ENCODE peak calls at places on chromosome 6, in five cellular contexts. E, X, T, B and Q are unnamed samples. For H3K36me3, the result is how much of the 10 kb centered on the place peaks cover.

GRCh38 chr6:43746613-43747101 is 23.4 kb upstream of the VEGFA start:
- DNase-seq in E (peak), X (no peak), T (no peak), B (no peak), Q (no peak)

GRCh38 chr6:114007451-114007953 is 36.6 kb upstream of the HDAC2 start:
- DNase-seq in E (no peak), X (no peak), T (no peak), B (no peak), Q (no peak)

GRCh38 chr6:11263185-11263817 is 30.8 kb upstream of the NEDD9 start:
- DNase-seq in E (peak), X (peak), T (peak), B (peak), Q (peak)

GRCh38 chr6:170096803-170097504 is 193.9 kb downstream of the DLL1 start:
- DNase-seq in E (no peak), X (no peak), T (no peak), B (no peak), Q (no peak)

GRCh38 chr6:37092851-37093727 is 76.9 kb upstream of the PIM1 start:
- DNase-seq in E (no peak), X (no peak), T (peak), B (no peak), Q (no peak)

GRCh38 chr6:136464874-136465273 is 85.3 kb downstream of the MAP7 start:
- DNase-seq in E (no peak), X (no peak), T (no peak), B (no peak), Q (no peak)

GRCh38 chr6:164749126-164749758 is 560.2 kb downstream of the C6orf118 start:
- DNase-seq in E (no peak), X (peak), T (peak), B (no peak), Q (no peak)

GRCh38 chr6:6466967-6467761 is 121.4 kb upstream of the LY86 start:
- DNase-seq in E (no peak), X (peak), T (no peak), B (no peak), Q (no peak)

GRCh38 chr6:109291893-109292292 is 90.4 kb downstream of the CD164 start:
- DNase-seq in E (no peak), X (no peak), T (no peak), B (no peak), Q (no peak)

GRCh38 chr6:3569817-3570216 is 113.0 kb upstream of the SLC22A23 start:
- DNase-seq in E (no peak), X (no peak), T (no peak), B (no peak), Q (no peak)

GRCh38 chr6:113358063-113358583 is 499.0 kb upstream of the MARCKS start:
- DNase-seq in E (no peak), X (no peak), T (no peak), B (no peak), Q (no peak)

GRCh38 chr6:39646751-39647420 is 78.3 kb downstream of the KIF6 start:
- DNase-seq in E (no peak), X (no peak), T (no peak), B (no peak), Q (no peak)

GRCh38 chr6:624979-625378 is 31.9 kb downstream of the HUS1B start:
- DNase-seq in E (no peak), X (no peak), T (no peak), B (no peak), Q (peak)

GRCh38 chr6:26020983-26021349 is 58.4 kb downstream of the TRIM38 start:
- DNase-seq in E (peak), X (peak), T (peak), B (no peak), Q (peak)

GRCh38 chr6:123417411-123417810 is 219.3 kb downstream of the TRDN start:
- DNase-seq in E (no peak), X (no peak), T (no peak), B (no peak), Q (no peak)

DNA sequence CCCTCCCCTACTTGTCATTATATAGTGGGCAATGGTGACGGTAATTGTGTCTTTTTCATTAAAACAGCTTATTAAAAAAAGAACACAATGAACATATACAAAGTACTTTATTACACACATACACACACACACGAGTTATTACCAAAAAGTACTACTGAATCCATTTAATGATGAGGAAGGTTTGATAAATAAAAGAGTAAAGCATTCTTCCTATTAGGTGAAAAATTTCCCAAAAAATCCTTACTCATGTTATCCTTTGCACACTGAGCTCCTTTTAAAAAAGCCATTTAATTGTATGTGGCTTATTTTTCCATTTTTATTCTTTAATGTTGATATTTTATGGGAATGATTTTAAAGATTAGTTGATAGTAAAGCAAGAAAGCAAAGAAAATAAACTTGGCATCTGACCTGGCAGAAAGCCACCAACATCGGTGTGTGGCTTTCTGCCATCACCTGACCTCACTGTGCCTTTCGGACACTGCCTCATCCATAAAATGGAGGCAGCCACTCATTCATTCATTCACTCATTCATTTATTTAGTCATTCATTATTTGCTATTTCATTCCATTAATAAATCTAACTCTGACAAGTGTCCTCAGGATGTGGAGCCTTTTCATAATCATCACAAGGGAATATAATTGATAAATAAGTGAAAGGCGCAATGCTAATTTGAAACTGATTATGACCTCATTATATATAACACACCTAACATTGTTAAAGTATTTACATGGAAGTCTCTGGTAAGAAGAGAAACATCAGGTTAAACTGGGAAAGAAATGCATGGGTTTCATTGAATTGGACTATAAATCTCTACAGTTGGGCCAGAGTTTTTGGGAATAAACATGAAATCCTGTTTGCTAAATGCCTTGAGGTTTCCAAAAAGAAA is 727 bp upstream of the SGK1 start:
- DNase-seq in E (no peak), X (no peak), T (no peak), B (no peak), Q (no peak)
- H3K4me3 ChIP-seq in E (no peak), X (no peak), T (peak), B (no peak), Q (peak)

DNA sequence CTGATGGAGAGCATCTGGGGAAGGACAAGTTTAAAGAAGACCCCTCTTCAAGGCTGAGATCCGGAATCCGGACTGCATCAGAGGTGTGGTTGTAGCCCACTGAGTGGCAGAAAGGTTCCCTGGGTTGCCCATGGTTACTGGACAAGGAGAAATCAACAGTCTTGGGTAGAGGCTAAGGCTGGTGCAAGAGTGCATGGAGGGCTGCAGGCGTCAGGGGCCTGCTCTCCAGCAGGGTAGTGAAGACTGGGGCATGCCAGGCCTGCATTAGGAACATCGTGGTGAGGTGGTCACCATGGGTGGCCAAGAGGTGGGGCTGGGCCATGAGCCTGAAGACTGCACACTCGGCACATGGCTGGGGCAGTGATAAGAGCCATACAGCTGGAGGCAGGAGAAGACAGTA is 91.2 kb downstream of the RNF182 start:
- DNase-seq in E (no peak), X (no peak), T (no peak), B (no peak), Q (no peak)
- H3K36me3 ChIP-seq in E (under half), X (under half), T (under half), B (under half), Q (under half)

GRCh38 chr6:163147988-163148387 is 266.5 kb upstream of the QKI start:
- DNase-seq in E (no peak), X (no peak), T (no peak), B (no peak), Q (peak)
- TF ChIP-seq CTCF in E (no peak), X (no peak), T (no peak), B (peak), Q (peak)

DNA sequence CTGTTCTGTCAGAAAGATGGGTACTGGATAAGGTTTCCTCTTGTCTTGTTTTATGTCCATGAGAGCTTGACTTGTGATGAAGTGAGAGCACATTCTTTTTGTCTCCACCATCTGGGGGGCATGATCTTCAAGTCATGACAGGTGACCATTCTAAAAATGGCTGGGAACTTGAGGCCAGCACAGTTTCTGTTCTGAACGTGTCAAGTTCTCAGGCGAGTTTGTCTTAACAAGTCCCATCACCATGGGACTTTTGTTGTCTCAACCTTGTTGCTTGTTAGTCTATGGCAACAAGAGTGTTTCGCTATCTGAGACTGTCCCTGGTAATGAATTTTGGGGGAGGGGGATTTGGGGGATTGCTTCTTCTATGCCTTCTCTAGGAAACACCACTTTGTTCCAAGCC is 25.6 kb upstream of the ENPP4 start:
- DNase-seq in E (no peak), X (no peak), T (no peak), B (no peak), Q (no peak)
- H3K4me3 ChIP-seq in E (no peak), X (no peak), T (no peak), B (no peak), Q (no peak)

GRCh38 chr6:34924831-34925613 is 36.0 kb downstream of the ANKS1A start:
- DNase-seq in E (no peak), X (no peak), T (no peak), B (no peak), Q (no peak)
- H3K36me3 ChIP-seq in E (under half), X (under half), T (under half), B (under half), Q (under half)

DNA sequence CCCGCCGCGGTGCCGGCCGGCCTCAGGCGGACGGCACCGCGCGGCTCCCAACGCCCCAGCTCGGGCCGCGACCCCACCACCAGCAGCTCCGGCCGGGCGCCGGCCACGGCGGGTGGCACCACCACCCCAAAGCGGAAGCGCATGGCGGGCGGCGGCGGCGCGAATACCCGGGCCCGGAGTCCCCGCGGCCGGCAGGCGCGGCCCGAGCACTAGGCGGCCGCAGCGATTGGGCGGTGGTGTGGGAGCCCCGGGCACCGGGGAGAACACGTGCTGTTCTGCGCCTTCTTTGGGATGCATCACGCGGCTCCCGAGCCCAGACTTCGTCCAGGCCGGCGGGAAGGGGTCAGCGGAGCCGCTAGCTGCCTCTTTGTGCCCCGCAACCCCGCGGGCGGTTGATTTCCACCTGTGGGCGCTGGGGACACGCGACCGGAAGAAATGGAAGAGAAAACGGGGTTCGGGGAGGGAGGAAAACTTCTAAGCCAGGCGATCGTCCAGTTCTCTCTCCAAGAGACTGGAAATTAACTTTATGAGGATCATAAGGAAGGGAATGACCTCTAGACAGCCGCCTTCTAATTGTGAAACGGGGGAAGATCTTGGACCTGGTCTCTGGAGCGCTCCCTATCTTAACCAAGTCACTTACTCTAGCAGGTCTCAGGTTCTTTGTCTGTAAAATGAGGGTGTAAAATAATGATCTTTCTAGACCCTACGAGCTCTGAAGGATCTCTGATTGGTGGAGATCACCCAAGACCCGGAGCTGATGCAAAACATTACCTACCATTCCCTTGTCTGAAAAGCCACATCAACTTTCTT is at the start of gene EPM2A:
- DNase-seq in E (peak), X (peak), T (peak), B (no peak), Q (peak)
- TF ChIP-seq CTCF in E (no peak), X (no peak), T (peak), B (peak), Q (peak)

GRCh38 chr6:89475106-89475505 is 42.2 kb downstream of the ANKRD6 start:
- DNase-seq in E (no peak), X (peak), T (no peak), B (no peak), Q (no peak)
- H3K4me3 ChIP-seq in E (no peak), X (no peak), T (no peak), B (peak), Q (no peak)

DNA sequence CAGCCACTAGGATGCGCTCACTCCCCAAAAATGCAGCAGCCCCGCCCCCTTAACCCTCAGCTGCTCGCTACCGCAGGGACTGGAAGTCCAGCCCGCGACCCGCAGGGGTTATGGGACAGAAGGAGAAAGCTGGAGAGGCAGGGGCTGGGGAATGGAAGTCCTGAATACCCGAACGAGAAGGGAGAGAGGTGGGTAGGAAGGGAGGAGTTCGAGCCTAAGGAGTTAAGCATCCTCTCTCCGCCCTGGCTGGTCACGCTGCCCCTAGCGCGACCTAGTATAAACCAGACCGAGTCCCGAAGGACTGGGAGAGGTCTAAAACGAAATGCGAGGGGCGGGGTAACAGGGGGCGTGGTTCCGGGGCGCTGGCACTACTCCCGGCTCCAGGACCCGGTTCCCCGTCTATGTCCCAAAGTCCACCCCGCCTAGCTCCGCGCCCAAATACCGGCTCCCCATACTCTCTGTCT is 448 bp upstream of the DDAH2 start:
- DNase-seq in E (peak), X (peak), T (peak), B (no peak), Q (peak)
- H3K36me3 ChIP-seq in E (under half), X (under half), T (half or more), B (under half), Q (half or more)